ENCODE peak calls at places on chromosomes 7 and 10, in eight cellular contexts. M is HCT116, N is OCI-LY7, O is H1, U is mammary epithelial cell, R is mesendoderm, X is neural progenitor cell, K is PC-3. B is an unnamed sample. For H3K79me2 and H3K36me3, the result is how much of the 10 kb centered on the place peaks cover.

GRCh38 chr10:52347327-52347667 is 33.2 kb downstream of the DKK1 start:
- DNase-seq in M (no peak), N (no peak), O (no peak), U (no peak), R (no peak), X (no peak), K (no peak), B (no peak)

GRCh38 chr10:130111848-130112180 is 1.2 kb upstream of the C10orf143 start:
- DNase-seq in M (no peak), N (peak), O (no peak), U (no peak), R (no peak), X (no peak), K (no peak), B (no peak)

GRCh38 chr7:149815121-149815520 is 23.1 kb upstream of the ZNF862 start:
- DNase-seq in M (no peak), N (no peak), O (no peak), U (no peak), R (no peak), X (no peak), K (no peak), B (no peak)

GRCh38 chr7:35793225-35793579 is 7.7 kb upstream of the SEPTIN7 start:
- DNase-seq in M (no peak), N (no peak), O (no peak), U (no peak), R (peak), X (no peak), K (no peak), B (no peak)

GRCh38 chr7:71753959-71754652 is 622.2 kb downstream of the GALNT17 start:
- DNase-seq in M (no peak), N (no peak), O (no peak), U (no peak), R (peak), X (no peak), K (no peak), B (no peak)

GRCh38 chr10:78197628-78198272 is 164.1 kb downstream of the RPS24 start:
- DNase-seq in M (no peak), N (no peak), O (no peak), U (no peak), R (no peak), X (no peak), K (no peak), B (no peak)

GRCh38 chr7:126635545-126635944 is 617.2 kb downstream of the GRM8 start:
- DNase-seq in M (no peak), N (no peak), O (no peak), U (no peak), R (no peak), X (no peak), K (no peak), B (no peak)

GRCh38 chr10:31197886-31198285 is 121.1 kb upstream of the ZEB1 start:
- DNase-seq in M (no peak), N (no peak), O (no peak), U (peak), R (no peak), X (no peak), K (peak), B (no peak)

GRCh38 chr7:3027005-3027404 is 16.7 kb downstream of the CARD11 start:
- DNase-seq in M (no peak), N (no peak), O (no peak), U (no peak), R (no peak), X (no peak), K (no peak), B (no peak)

GRCh38 chr7:42605381-42605780 is 306.5 kb downstream of the C7orf25 start:
- DNase-seq in M (no peak), N (no peak), O (no peak), U (peak), R (no peak), X (peak), K (no peak), B (no peak)

GRCh38 chr7:143393267-143394041 is 12.3 kb downstream of the ZYX start:
- DNase-seq in M (no peak), N (no peak), O (no peak), U (no peak), R (no peak), X (no peak), K (no peak), B (no peak)

GRCh38 chr10:61961278-61961677 is 59.8 kb downstream of the ARID5B start:
- DNase-seq in M (no peak), N (peak), O (no peak), U (no peak), R (no peak), X (no peak), K (no peak), B (no peak)

GRCh38 chr10:55897436-55897835 is 463.6 kb downstream of the ZWINT start:
- DNase-seq in M (no peak), N (no peak), O (no peak), U (no peak), R (peak), X (peak), K (no peak), B (no peak)

GRCh38 chr10:114271779-114272167 is 32.7 kb downstream of the VWA2 start:
- DNase-seq in M (peak), N (no peak), O (no peak), U (peak), R (no peak), X (no peak), K (peak), B (peak)

GRCh38 chr10:35172574-35172973 is 45.9 kb downstream of the CREM start:
- DNase-seq in M (no peak), N (no peak), O (no peak), U (no peak), R (no peak), X (no peak), K (no peak), B (no peak)

GRCh38 chr10:35166607-35167006 is 40.0 kb downstream of the CREM start:
- DNase-seq in M (no peak), N (no peak), O (no peak), U (no peak), R (no peak), X (no peak), K (no peak), B (no peak)

GRCh38 chr10:35165811-35166210 is 39.2 kb downstream of the CREM start:
- DNase-seq in M (no peak), N (no peak), O (no peak), U (no peak), R (no peak), X (no peak), K (no peak), B (no peak)

GRCh38 chr10:35165112-35165511 is 38.5 kb downstream of the CREM start:
- DNase-seq in M (no peak), N (no peak), O (no peak), U (no peak), R (no peak), X (no peak), K (no peak), B (no peak)

GRCh38 chr10:35167342-35167741 is 40.7 kb downstream of the CREM start:
- DNase-seq in M (no peak), N (no peak), O (no peak), U (no peak), R (no peak), X (no peak), K (no peak), B (no peak)
- H3K79me2 ChIP-seq in M (under half), N (under half), O (under half), U (under half), R (under half), X (under half), K (under half), B (under half)

GRCh38 chr10:74117738-74118137 is 32.9 kb downstream of the AP3M1 start:
- DNase-seq in M (no peak), N (no peak), O (no peak), U (no peak), R (no peak), X (no peak), K (no peak), B (no peak)

GRCh38 chr10:74109452-74109851 is 41.2 kb downstream of the AP3M1 start:
- DNase-seq in M (no peak), N (no peak), O (no peak), U (no peak), R (no peak), X (no peak), K (no peak), B (no peak)

GRCh38 chr10:74111799-74112198 is 38.8 kb downstream of the AP3M1 start:
- DNase-seq in M (no peak), N (no peak), O (no peak), U (no peak), R (no peak), X (no peak), K (no peak), B (no peak)

GRCh38 chr10:74113546-74113945 is 37.1 kb downstream of the AP3M1 start:
- DNase-seq in M (no peak), N (no peak), O (no peak), U (peak), R (no peak), X (no peak), K (peak), B (no peak)

DNA sequence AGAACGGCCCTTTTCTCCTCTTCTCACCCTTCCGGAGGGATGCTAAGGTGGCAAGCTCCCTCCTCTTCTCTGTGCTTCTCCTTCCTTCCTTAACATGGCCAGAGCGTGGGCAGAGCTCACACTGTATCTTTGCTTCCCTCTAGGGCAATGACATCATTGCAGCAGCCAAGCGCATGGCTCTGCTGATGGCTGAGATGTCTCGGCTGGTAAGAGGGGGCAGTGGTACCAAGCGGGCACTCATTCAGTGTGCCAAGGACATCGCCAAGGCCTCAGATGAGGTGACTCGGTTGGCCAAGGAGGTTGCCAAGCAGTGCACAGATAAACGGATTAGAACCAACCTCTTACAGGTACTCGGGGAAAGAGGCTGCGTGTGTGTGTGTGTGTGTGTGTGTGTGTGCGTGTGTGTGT is 36.6 kb downstream of the AP3M1 start:
- DNase-seq in M (no peak), N (no peak), O (no peak), U (no peak), R (no peak), X (no peak), K (no peak), B (no peak)
- H3K36me3 ChIP-seq in M (half or more), N (half or more), O (half or more), U (under half), R (under half), X (under half), K (half or more), B (under half)

DNA sequence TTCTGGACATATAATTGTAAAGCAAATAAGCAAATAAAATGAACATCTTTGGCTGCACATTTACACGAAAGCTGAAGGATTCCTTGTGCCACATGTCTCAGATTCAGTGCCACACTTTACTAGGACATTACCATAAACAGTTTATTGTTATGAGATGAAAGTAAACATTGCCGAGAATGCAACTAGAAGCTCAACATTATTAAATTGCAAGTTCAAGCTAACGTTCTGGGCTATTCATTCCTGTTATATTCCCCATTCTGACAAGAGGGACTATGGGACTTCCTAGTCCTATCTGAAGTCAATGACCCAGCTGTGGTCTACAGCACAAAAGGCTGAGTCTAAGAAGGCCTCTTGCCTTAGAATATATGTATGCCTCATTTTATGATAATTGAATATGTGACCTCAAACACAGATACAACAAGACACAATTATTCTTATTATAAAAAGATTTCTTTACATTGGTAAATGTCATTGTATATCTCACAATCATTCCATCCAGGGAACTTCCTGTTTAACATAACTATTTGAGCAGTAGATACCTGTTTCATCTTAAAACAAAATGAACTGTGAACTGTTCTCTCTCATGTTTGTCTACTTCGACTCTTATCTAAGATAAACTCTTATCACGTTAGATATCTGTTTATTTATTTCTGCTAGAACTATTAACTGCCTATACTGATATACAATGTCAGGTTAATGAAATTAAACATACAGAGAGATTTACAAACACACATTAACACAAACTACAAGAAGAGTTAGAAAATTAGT is 20.3 kb downstream of the ANK3 start:
- DNase-seq in M (no peak), N (no peak), O (no peak), U (no peak), R (no peak), X (no peak), K (no peak), B (no peak)
- H3K79me2 ChIP-seq in M (under half), N (under half), O (under half), U (under half), R (under half), X (under half), K (under half), B (under half)

GRCh38 chr10:4201866-4202825 is 417.1 kb upstream of the KLF6 start:
- DNase-seq in M (no peak), N (no peak), O (no peak), U (no peak), R (peak), X (no peak), K (no peak), B (no peak)

GRCh38 chr10:4197676-4198075 is 412.7 kb upstream of the KLF6 start:
- DNase-seq in M (no peak), N (no peak), O (no peak), U (no peak), R (no peak), X (no peak), K (no peak), B (no peak)

GRCh38 chr10:4198216-4198615 is 413.2 kb upstream of the KLF6 start:
- DNase-seq in M (no peak), N (no peak), O (no peak), U (no peak), R (no peak), X (no peak), K (no peak), B (no peak)

GRCh38 chr10:4196948-4197390 is 412.0 kb upstream of the KLF6 start:
- DNase-seq in M (no peak), N (no peak), O (no peak), U (no peak), R (no peak), X (no peak), K (no peak), B (no peak)

DNA sequence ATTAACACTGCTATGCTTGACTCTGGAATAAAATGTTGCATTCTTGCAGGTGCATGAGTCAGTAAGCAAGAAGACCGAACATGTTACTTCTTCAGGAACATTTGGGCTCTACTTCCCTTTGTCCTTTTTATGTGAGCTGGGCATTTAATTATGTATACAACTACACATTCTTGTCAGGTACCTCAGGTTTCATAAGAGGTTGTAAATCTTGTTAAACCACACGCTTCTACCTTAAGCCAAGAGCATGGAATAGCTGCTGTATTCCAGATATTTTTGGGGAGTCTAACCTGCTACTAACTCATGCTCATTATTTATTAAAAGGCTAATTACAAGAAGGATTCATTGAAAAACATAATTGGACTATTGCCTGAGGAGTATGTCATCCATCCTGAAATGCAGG is 414.2 kb upstream of the KLF6 start:
- DNase-seq in M (no peak), N (no peak), O (no peak), U (peak), R (no peak), X (no peak), K (peak), B (no peak)
- H3K36me3 ChIP-seq in M (under half), N (under half), O (under half), U (under half), R (under half), X (under half), K (under half), B (under half)

DNA sequence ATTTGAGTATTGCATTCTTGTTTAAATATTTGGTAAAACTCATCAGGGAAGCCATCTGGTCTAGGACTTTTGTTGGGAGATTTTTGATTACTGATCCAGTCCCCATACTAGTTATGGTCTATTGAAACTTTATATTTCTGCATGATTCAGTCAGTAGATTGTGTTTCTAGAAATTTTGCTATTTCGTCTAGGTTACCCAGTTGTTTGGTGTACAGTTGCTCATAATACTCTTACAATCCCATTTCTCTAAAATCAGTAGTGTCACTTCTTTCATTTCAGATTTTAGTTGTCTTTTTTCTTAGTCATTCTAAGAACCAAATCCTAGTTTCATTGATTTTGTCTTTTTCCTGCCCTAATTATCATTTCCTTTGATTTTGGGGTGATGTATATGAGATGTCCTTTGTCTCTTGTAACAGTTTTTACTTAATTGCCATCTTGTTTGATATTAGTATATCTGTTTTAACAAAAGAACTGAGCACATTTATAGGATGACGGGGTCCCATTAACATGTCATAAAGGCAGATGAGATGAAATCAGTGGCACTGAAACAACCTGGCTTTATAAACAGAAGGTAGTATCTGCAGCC is 7.9 kb downstream of the MALSU1 start:
- DNase-seq in M (no peak), N (no peak), O (no peak), U (no peak), R (no peak), X (no peak), K (no peak), B (no peak)
- H3K79me2 ChIP-seq in M (half or more), N (half or more), O (under half), U (half or more), R (under half), X (half or more), K (half or more), B (half or more)

DNA sequence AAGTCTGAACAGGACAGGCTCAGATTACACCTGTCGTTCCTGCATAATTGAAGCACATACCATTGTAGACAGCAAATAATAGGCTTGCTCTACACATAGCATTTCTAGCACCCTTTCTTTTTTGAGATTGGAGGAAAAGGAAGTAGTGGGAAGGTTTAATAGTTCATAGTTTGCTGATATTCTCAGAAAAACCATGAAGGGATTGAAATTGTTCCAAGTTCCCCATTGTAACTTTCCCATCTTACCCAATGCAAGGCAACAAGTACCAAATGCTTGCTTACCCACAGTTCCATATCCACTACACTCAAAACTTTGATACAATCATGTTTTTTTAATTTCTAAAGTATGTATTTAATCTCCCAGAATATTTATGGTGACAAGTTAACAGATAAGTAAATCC is 13.8 kb downstream of the CYP3A5 start:
- DNase-seq in M (no peak), N (no peak), O (no peak), U (no peak), R (no peak), X (no peak), K (no peak), B (no peak)
- H3K36me3 ChIP-seq in M (under half), N (under half), O (under half), U (under half), R (under half), X (under half), K (under half), B (under half)

DNA sequence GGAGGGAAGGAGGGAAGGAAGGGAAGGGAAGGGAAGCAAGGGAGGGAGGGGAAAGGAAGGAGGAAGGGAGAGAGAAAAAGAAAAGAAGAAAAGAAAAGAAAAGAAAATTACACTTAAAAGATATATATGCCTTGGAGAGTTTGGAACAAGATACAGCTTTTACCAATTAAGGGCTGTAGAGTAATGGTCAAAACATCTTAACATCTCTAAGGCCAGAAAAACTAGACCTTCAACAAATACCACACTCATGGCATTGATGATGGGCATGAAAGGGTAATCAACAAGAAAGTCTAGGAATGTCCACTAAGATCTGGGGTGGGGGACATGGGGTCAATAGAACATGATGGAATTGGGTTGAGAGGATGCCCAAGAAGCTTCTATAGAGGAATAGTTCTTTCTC is 74.5 kb downstream of the CREB3L2 start:
- DNase-seq in M (no peak), N (no peak), O (no peak), U (no peak), R (no peak), X (no peak), K (no peak), B (no peak)
- H3K79me2 ChIP-seq in M (under half), N (under half), O (under half), U (under half), R (under half), X (under half), K (under half), B (under half)

GRCh38 chr10:87105725-87106124 is 10.7 kb downstream of the SHLD2 start:
- DNase-seq in M (no peak), N (no peak), O (no peak), U (no peak), R (no peak), X (no peak), K (no peak), B (no peak)

DNA sequence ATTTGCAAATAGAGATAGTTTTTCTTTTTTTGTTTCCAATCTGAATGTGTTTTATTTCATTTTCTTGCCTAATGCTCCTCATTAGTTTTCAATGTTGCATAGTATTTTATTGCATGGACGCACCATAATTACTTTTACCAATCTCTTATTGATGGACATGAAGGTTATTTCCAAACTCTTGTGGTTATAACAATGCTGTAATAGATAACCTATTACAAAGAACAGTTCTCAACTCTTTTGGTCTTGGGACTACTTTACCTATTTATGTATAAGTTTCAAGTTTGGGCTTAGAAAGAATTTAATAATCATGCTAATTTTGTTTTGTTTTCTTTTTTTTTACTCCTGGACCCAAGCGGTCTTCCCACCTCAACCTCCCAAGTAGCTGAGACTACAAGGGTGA is 7.0 kb downstream of the SHLD2 start:
- DNase-seq in M (no peak), N (no peak), O (no peak), U (no peak), R (no peak), X (no peak), K (no peak), B (no peak)
- H3K36me3 ChIP-seq in M (under half), N (half or more), O (under half), U (under half), R (under half), X (under half), K (under half), B (under half)